ENCODE peak calls at places on chromosomes 13 and 19, in seven cellular contexts. One of them, this sample, is unnamed.

GRCh38 chr19:31491246-31491645 is 142.0 kb upstream of the TSHZ3 start:
- DNase-seq in stimulated activated CD4-positive, alpha-beta T cell treated with anti-CD3 and anti-CD28 coated beads, Interleukin-1b, Interleukin-23, amount 100 ng/mL, for 1 hour: no peak
- DNase-seq in nucleus accumbens: no peak
- DNase-seq in T-cell: no peak
- DNase-seq in HFF-Myc: no peak
- DNase-seq in NCI-H146: no peak
- DNase-seq in C1 segment of cervical spinal cord: no peak
- DNase-seq in this sample: no peak

GRCh38 chr19:30046522-30046921 is 104.5 kb downstream of the URI1 start:
- DNase-seq in stimulated activated CD4-positive, alpha-beta T cell treated with anti-CD3 and anti-CD28 coated beads, Interleukin-1b, Interleukin-23, amount 100 ng/mL, for 1 hour: no peak
- DNase-seq in nucleus accumbens: peak; percentile 44
- DNase-seq in T-cell: no peak
- DNase-seq in HFF-Myc: no peak
- DNase-seq in NCI-H146: no peak
- DNase-seq in C1 segment of cervical spinal cord: no peak
- DNase-seq in this sample: no peak

GRCh38 chr13:74966814-74967213 is 515.2 kb downstream of the TBC1D4 start:
- DNase-seq in stimulated activated CD4-positive, alpha-beta T cell treated with anti-CD3 and anti-CD28 coated beads, Interleukin-1b, Interleukin-23, amount 100 ng/mL, for 1 hour: no peak
- DNase-seq in nucleus accumbens: peak; percentile 47
- DNase-seq in T-cell: no peak
- DNase-seq in HFF-Myc: peak; percentile 31
- DNase-seq in NCI-H146: no peak
- DNase-seq in C1 segment of cervical spinal cord: no peak
- DNase-seq in this sample: no peak

GRCh38 chr13:25170554-25171107 is 1.5 kb downstream of the AMER2 start:
- DNase-seq in stimulated activated CD4-positive, alpha-beta T cell treated with anti-CD3 and anti-CD28 coated beads, Interleukin-1b, Interleukin-23, amount 100 ng/mL, for 1 hour: no peak
- DNase-seq in nucleus accumbens: peak; percentile 88
- DNase-seq in T-cell: no peak
- DNase-seq in HFF-Myc: no peak
- DNase-seq in NCI-H146: peak; percentile 78
- DNase-seq in C1 segment of cervical spinal cord: peak; percentile 39
- DNase-seq in this sample: no peak

GRCh38 chr19:2424686-2425621 is 2.4 kb downstream of the TIMM13 start:
- DNase-seq in stimulated activated CD4-positive, alpha-beta T cell treated with anti-CD3 and anti-CD28 coated beads, Interleukin-1b, Interleukin-23, amount 100 ng/mL, for 1 hour: no peak
- DNase-seq in nucleus accumbens: no peak
- DNase-seq in T-cell: no peak
- DNase-seq in HFF-Myc: no peak
- DNase-seq in NCI-H146: no peak
- DNase-seq in C1 segment of cervical spinal cord: no peak
- DNase-seq in this sample: no peak

GRCh38 chr19:41935781-41936415 is 7.6 kb upstream of the ERFL start:
- DNase-seq in stimulated activated CD4-positive, alpha-beta T cell treated with anti-CD3 and anti-CD28 coated beads, Interleukin-1b, Interleukin-23, amount 100 ng/mL, for 1 hour: no peak
- DNase-seq in nucleus accumbens: no peak
- DNase-seq in T-cell: no peak
- DNase-seq in HFF-Myc: no peak
- DNase-seq in NCI-H146: no peak
- DNase-seq in C1 segment of cervical spinal cord: no peak
- DNase-seq in this sample: no peak

GRCh38 chr19:29117926-29118325 is 95.0 kb downstream of the UQCRFS1 start:
- DNase-seq in stimulated activated CD4-positive, alpha-beta T cell treated with anti-CD3 and anti-CD28 coated beads, Interleukin-1b, Interleukin-23, amount 100 ng/mL, for 1 hour: no peak
- DNase-seq in nucleus accumbens: no peak
- DNase-seq in T-cell: no peak
- DNase-seq in HFF-Myc: no peak
- DNase-seq in NCI-H146: no peak
- DNase-seq in C1 segment of cervical spinal cord: no peak
- DNase-seq in this sample: no peak

GRCh38 chr13:37143901-37144300 is 38.4 kb upstream of the CSNK1A1L start:
- DNase-seq in stimulated activated CD4-positive, alpha-beta T cell treated with anti-CD3 and anti-CD28 coated beads, Interleukin-1b, Interleukin-23, amount 100 ng/mL, for 1 hour: no peak
- DNase-seq in nucleus accumbens: no peak
- DNase-seq in T-cell: no peak
- DNase-seq in HFF-Myc: no peak
- DNase-seq in NCI-H146: no peak
- DNase-seq in C1 segment of cervical spinal cord: no peak
- DNase-seq in this sample: no peak

GRCh38 chr13:103354189-103354588 is 288.0 kb upstream of the SLC10A2 start:
- DNase-seq in stimulated activated CD4-positive, alpha-beta T cell treated with anti-CD3 and anti-CD28 coated beads, Interleukin-1b, Interleukin-23, amount 100 ng/mL, for 1 hour: no peak
- DNase-seq in nucleus accumbens: no peak
- DNase-seq in T-cell: no peak
- DNase-seq in HFF-Myc: peak; percentile 0
- DNase-seq in NCI-H146: no peak
- DNase-seq in C1 segment of cervical spinal cord: no peak
- DNase-seq in this sample: no peak

GRCh38 chr19:13764101-13764807 is at the start of gene MRI1:
- DNase-seq in stimulated activated CD4-positive, alpha-beta T cell treated with anti-CD3 and anti-CD28 coated beads, Interleukin-1b, Interleukin-23, amount 100 ng/mL, for 1 hour: peak; percentile 52
- DNase-seq in nucleus accumbens: peak; percentile 81
- DNase-seq in T-cell: peak; percentile 63
- DNase-seq in HFF-Myc: no peak
- DNase-seq in NCI-H146: peak; percentile 87
- DNase-seq in C1 segment of cervical spinal cord: peak; percentile 57
- DNase-seq in this sample: peak; percentile 47

GRCh38 chr19:2168619-2169424 is 5.1 kb downstream of the DOT1L start:
- DNase-seq in stimulated activated CD4-positive, alpha-beta T cell treated with anti-CD3 and anti-CD28 coated beads, Interleukin-1b, Interleukin-23, amount 100 ng/mL, for 1 hour: peak; percentile 50
- DNase-seq in nucleus accumbens: peak; percentile 85
- DNase-seq in T-cell: no peak
- DNase-seq in HFF-Myc: peak; percentile 76
- DNase-seq in NCI-H146: no peak
- DNase-seq in C1 segment of cervical spinal cord: peak; percentile 92
- DNase-seq in this sample: no peak

GRCh38 chr19:12840091-12841079 is 2.1 kb downstream of the MAST1 start:
- DNase-seq in stimulated activated CD4-positive, alpha-beta T cell treated with anti-CD3 and anti-CD28 coated beads, Interleukin-1b, Interleukin-23, amount 100 ng/mL, for 1 hour: no peak
- DNase-seq in nucleus accumbens: peak; percentile 35
- DNase-seq in T-cell: peak; percentile 31
- DNase-seq in HFF-Myc: peak; percentile 40
- DNase-seq in NCI-H146: peak; percentile 70
- DNase-seq in C1 segment of cervical spinal cord: no peak
- DNase-seq in this sample: no peak

GRCh38 chr13:51547425-51548176 is 36.7 kb upstream of the WDFY2 start:
- DNase-seq in stimulated activated CD4-positive, alpha-beta T cell treated with anti-CD3 and anti-CD28 coated beads, Interleukin-1b, Interleukin-23, amount 100 ng/mL, for 1 hour: no peak
- DNase-seq in nucleus accumbens: no peak
- DNase-seq in T-cell: no peak
- DNase-seq in HFF-Myc: no peak
- DNase-seq in NCI-H146: no peak
- DNase-seq in C1 segment of cervical spinal cord: no peak
- DNase-seq in this sample: no peak

GRCh38 chr19:751501-752341 is 809 bp downstream of the MISP start:
- DNase-seq in stimulated activated CD4-positive, alpha-beta T cell treated with anti-CD3 and anti-CD28 coated beads, Interleukin-1b, Interleukin-23, amount 100 ng/mL, for 1 hour: no peak
- DNase-seq in nucleus accumbens: no peak
- DNase-seq in T-cell: no peak
- DNase-seq in HFF-Myc: no peak
- DNase-seq in NCI-H146: no peak
- DNase-seq in C1 segment of cervical spinal cord: no peak
- DNase-seq in this sample: no peak

GRCh38 chr19:290539-291521 is at the start of gene PLPP2:
- DNase-seq in stimulated activated CD4-positive, alpha-beta T cell treated with anti-CD3 and anti-CD28 coated beads, Interleukin-1b, Interleukin-23, amount 100 ng/mL, for 1 hour: no peak
- DNase-seq in nucleus accumbens: peak; percentile 81
- DNase-seq in T-cell: no peak
- DNase-seq in HFF-Myc: no peak
- DNase-seq in NCI-H146: peak; percentile 80
- DNase-seq in C1 segment of cervical spinal cord: peak; percentile 58
- DNase-seq in this sample: no peak

GRCh38 chr19:35431147-35431807 is 16.8 kb upstream of the FFAR2 start:
- DNase-seq in stimulated activated CD4-positive, alpha-beta T cell treated with anti-CD3 and anti-CD28 coated beads, Interleukin-1b, Interleukin-23, amount 100 ng/mL, for 1 hour: no peak
- DNase-seq in nucleus accumbens: no peak
- DNase-seq in T-cell: no peak
- DNase-seq in HFF-Myc: no peak
- DNase-seq in NCI-H146: no peak
- DNase-seq in C1 segment of cervical spinal cord: no peak
- DNase-seq in this sample: no peak

GRCh38 chr19:10514211-10515145 is 2.8 kb downstream of the S1PR5 start:
- DNase-seq in stimulated activated CD4-positive, alpha-beta T cell treated with anti-CD3 and anti-CD28 coated beads, Interleukin-1b, Interleukin-23, amount 100 ng/mL, for 1 hour: no peak
- DNase-seq in nucleus accumbens: no peak
- DNase-seq in T-cell: peak; percentile 45
- DNase-seq in HFF-Myc: no peak
- DNase-seq in NCI-H146: no peak
- DNase-seq in C1 segment of cervical spinal cord: no peak
- DNase-seq in this sample: peak; percentile 22

GRCh38 chr19:1998712-1999708 is 16.5 kb downstream of the BTBD2 start:
- DNase-seq in stimulated activated CD4-positive, alpha-beta T cell treated with anti-CD3 and anti-CD28 coated beads, Interleukin-1b, Interleukin-23, amount 100 ng/mL, for 1 hour: no peak
- DNase-seq in nucleus accumbens: no peak
- DNase-seq in T-cell: no peak
- DNase-seq in HFF-Myc: no peak
- DNase-seq in NCI-H146: no peak
- DNase-seq in C1 segment of cervical spinal cord: no peak
- DNase-seq in this sample: no peak

GRCh38 chr19:57241181-57241580 is 749 bp downstream of the ZNF805 start:
- DNase-seq in stimulated activated CD4-positive, alpha-beta T cell treated with anti-CD3 and anti-CD28 coated beads, Interleukin-1b, Interleukin-23, amount 100 ng/mL, for 1 hour: no peak
- DNase-seq in nucleus accumbens: no peak
- DNase-seq in T-cell: no peak
- DNase-seq in HFF-Myc: no peak
- DNase-seq in NCI-H146: no peak
- DNase-seq in C1 segment of cervical spinal cord: no peak
- DNase-seq in this sample: no peak

GRCh38 chr13:35957174-35957867 is 173.9 kb downstream of the DCLK1 start:
- DNase-seq in stimulated activated CD4-positive, alpha-beta T cell treated with anti-CD3 and anti-CD28 coated beads, Interleukin-1b, Interleukin-23, amount 100 ng/mL, for 1 hour: no peak
- DNase-seq in nucleus accumbens: no peak
- DNase-seq in T-cell: no peak
- DNase-seq in HFF-Myc: no peak
- DNase-seq in NCI-H146: no peak
- DNase-seq in C1 segment of cervical spinal cord: no peak
- DNase-seq in this sample: no peak

GRCh38 chr19:14563989-14564650 is 7.7 kb downstream of the NDUFB7 start:
- DNase-seq in stimulated activated CD4-positive, alpha-beta T cell treated with anti-CD3 and anti-CD28 coated beads, Interleukin-1b, Interleukin-23, amount 100 ng/mL, for 1 hour: peak; percentile 29
- DNase-seq in nucleus accumbens: no peak
- DNase-seq in T-cell: no peak
- DNase-seq in HFF-Myc: no peak
- DNase-seq in NCI-H146: peak; percentile 32
- DNase-seq in C1 segment of cervical spinal cord: no peak
- DNase-seq in this sample: peak; percentile 35

This sample was measured in T follicular helper cell.